ENCODE peak calls at places on chromosome 1, in four cellular contexts. G, W, A and B are unnamed samples. For H3K36me3, the result is how much of the 10 kb centered on the place peaks cover.

GRCh38 chr1:54362881-54363340 is 43.3 kb downstream of the SSBP3 start:
- DNase-seq in G (no peak), W (no peak), A (no peak), B (no peak)

GRCh38 chr1:244010599-244011211 is 40.4 kb upstream of the ZBTB18 start:
- DNase-seq in G (no peak), W (no peak), A (peak), B (no peak)

GRCh38 chr1:186828612-186829542 is at the start of gene PLA2G4A:
- DNase-seq in G (peak), W (no peak), A (peak), B (no peak)

GRCh38 chr1:242966892-242967291 is 288.2 kb downstream of the CEP170 start:
- DNase-seq in G (no peak), W (no peak), A (no peak), B (no peak)

GRCh38 chr1:46477153-46477929 is 12.3 kb upstream of the DMBX1 start:
- DNase-seq in G (peak), W (peak), A (peak), B (peak)

GRCh38 chr1:185973645-185974044 is 239.5 kb downstream of the HMCN1 start:
- DNase-seq in G (no peak), W (no peak), A (peak), B (no peak)

GRCh38 chr1:10890391-10891073 is 94.1 kb upstream of the CASZ1 start:
- DNase-seq in G (no peak), W (peak), A (no peak), B (no peak)

GRCh38 chr1:247110627-247111258 is 6.6 kb upstream of the ZNF669 start:
- DNase-seq in G (no peak), W (no peak), A (peak), B (no peak)

GRCh38 chr1:160205974-160206369 is 788 bp downstream of the PEA15 start:
- DNase-seq in G (peak), W (peak), A (peak), B (no peak)

GRCh38 chr1:150560011-150560438 is 10.8 kb downstream of the ADAMTSL4 start:
- DNase-seq in G (peak), W (peak), A (no peak), B (peak)

GRCh38 chr1:168472244-168472643 is 71.6 kb downstream of the XCL2 start:
- DNase-seq in G (no peak), W (no peak), A (no peak), B (no peak)

GRCh38 chr1:245906207-245906606 is 600.9 kb downstream of the SMYD3 start:
- DNase-seq in G (no peak), W (no peak), A (no peak), B (no peak)

GRCh38 chr1:53644909-53645689 is 93.9 kb downstream of the GLIS1 start:
- DNase-seq in G (peak), W (no peak), A (no peak), B (no peak)

GRCh38 chr1:162131405-162132321 is 62.2 kb downstream of the NOS1AP start:
- DNase-seq in G (no peak), W (no peak), A (no peak), B (no peak)

GRCh38 chr1:39672551-39672947 is 642 bp upstream of the NT5C1A start:
- DNase-seq in G (no peak), W (peak), A (no peak), B (no peak)

GRCh38 chr1:85274969-85275453 is 1.4 kb downstream of the BCL10 start:
- DNase-seq in G (no peak), W (no peak), A (peak), B (no peak)

GRCh38 chr1:72481420-72481819 is 199.1 kb upstream of the NEGR1 start:
- DNase-seq in G (no peak), W (no peak), A (no peak), B (no peak)

GRCh38 chr1:185262151-185262550 is 54.9 kb downstream of the IVNS1ABP start:
- DNase-seq in G (no peak), W (no peak), A (no peak), B (no peak)

GRCh38 chr1:196271212-196271947 is 336.9 kb downstream of the KCNT2 start:
- DNase-seq in G (no peak), W (no peak), A (no peak), B (no peak)
- H3K36me3 ChIP-seq in G (under half), W (under half), A (under half), B (under half)

DNA sequence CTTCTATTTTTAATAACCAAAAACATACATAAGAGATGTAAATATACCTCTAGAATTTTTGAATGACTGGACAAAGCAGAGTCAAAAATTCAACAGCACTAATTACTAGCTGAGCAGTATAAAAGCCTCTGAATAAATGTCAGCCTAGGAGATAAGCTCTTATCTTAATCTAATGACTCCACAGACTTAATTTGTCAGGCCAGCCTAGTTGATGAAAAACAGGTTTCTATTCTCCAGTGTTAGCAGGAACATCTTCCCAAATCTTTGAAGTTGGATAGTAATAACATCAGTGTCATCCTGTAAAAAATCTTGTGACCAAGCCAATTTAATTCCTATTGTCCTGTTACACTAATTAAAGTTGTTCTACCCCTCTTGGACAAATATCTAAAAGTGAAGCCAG is 41.1 kb downstream of the LMO4 start:
- DNase-seq in G (no peak), W (peak), A (no peak), B (no peak)
- H3K27ac ChIP-seq in G (no peak), W (no peak), A (no peak), B (no peak)

GRCh38 chr1:24553931-24554330 is 2.0 kb upstream of the NCMAP start:
- DNase-seq in G (no peak), W (no peak), A (no peak), B (no peak)
- H3K36me3 ChIP-seq in G (under half), W (under half), A (under half), B (under half)

GRCh38 chr1:180691322-180691721 is 59.5 kb downstream of the XPR1 start:
- DNase-seq in G (no peak), W (no peak), A (peak), B (no peak)

GRCh38 chr1:180693564-180694244 is 61.9 kb downstream of the XPR1 start:
- DNase-seq in G (no peak), W (no peak), A (no peak), B (no peak)

GRCh38 chr1:180695282-180695681 is 63.5 kb downstream of the XPR1 start:
- DNase-seq in G (no peak), W (no peak), A (no peak), B (no peak)

GRCh38 chr1:180698580-180698979 is 66.8 kb downstream of the XPR1 start:
- DNase-seq in G (no peak), W (no peak), A (no peak), B (no peak)

DNA sequence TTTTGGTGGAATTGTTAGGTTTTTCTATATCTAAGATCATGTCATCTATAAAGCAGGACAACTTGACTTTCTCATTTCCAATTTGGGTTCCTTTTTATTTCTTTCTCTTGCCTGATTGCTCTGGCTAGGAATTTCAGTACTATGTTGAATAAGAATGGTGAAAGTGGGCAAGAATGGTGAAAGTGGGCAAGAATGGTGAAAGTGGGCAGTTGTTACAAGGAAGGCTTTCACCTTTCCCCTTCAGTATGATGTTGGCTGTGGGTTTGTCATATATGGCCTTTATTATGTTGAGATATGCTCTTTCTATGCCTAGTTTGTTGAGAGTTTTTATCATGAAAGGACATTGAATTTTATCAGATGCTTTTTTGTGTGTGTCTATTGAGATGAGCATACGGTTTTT is 64.5 kb downstream of the XPR1 start:
- DNase-seq in G (no peak), W (no peak), A (no peak), B (no peak)
- H3K27ac ChIP-seq in G (no peak), W (no peak), A (no peak), B (no peak)

GRCh38 chr1:228894442-228894989 is 159.2 kb downstream of the RHOU start:
- DNase-seq in G (no peak), W (no peak), A (no peak), B (no peak)
- H3K36me3 ChIP-seq in G (under half), W (under half), A (under half), B (under half)

GRCh38 chr1:226659136-226659535 is 79.9 kb downstream of the ITPKB start:
- DNase-seq in G (peak), W (no peak), A (no peak), B (peak)
- H3K27ac ChIP-seq in G (no peak), W (no peak), A (no peak), B (peak)